ENCODE peak calls at places on chromosome X, in eight cellular contexts. One of them, this sample, is unnamed.

GRCh38 chrX:1215123-1215823 is 2.8 kb upstream of the CRLF2 start:
- DNase-seq in colonic mucosa: no peak
- DNase-seq in ELR: no peak
- DNase-seq in aorta: no peak
- DNase-seq in central memory CD4-positive, alpha-beta T cell: no peak
- DNase-seq in NCI-H1417: no peak
- DNase-seq in AG08395: no peak
- DNase-seq in Calu3: no peak
- DNase-seq in this sample: no peak

GRCh38 chrX:13219990-13220764 is 99.7 kb downstream of the ATXN3L start:
- DNase-seq in colonic mucosa: no peak
- DNase-seq in ELR: no peak
- DNase-seq in aorta: no peak
- DNase-seq in central memory CD4-positive, alpha-beta T cell: no peak
- DNase-seq in NCI-H1417: no peak
- DNase-seq in AG08395: no peak
- DNase-seq in Calu3: no peak
- DNase-seq in this sample: no peak

GRCh38 chrX:150940844-150941495 is 42.2 kb upstream of the HMGB3 start:
- DNase-seq in colonic mucosa: no peak
- DNase-seq in ELR: no peak
- DNase-seq in aorta: no peak
- DNase-seq in central memory CD4-positive, alpha-beta T cell: no peak
- DNase-seq in NCI-H1417: no peak
- DNase-seq in AG08395: no peak
- DNase-seq in Calu3: no peak
- DNase-seq in this sample: peak; percentile 58

GRCh38 chrX:31500920-31501319 is 429.1 kb upstream of the FTHL17 start:
- DNase-seq in colonic mucosa: no peak
- DNase-seq in ELR: peak; percentile 1
- DNase-seq in aorta: no peak
- DNase-seq in central memory CD4-positive, alpha-beta T cell: no peak
- DNase-seq in NCI-H1417: no peak
- DNase-seq in AG08395: no peak
- DNase-seq in Calu3: no peak
- DNase-seq in this sample: no peak

GRCh38 chrX:120790118-120790517 is 85.5 kb downstream of the CT47B1 start:
- DNase-seq in colonic mucosa: peak; percentile 20
- DNase-seq in ELR: peak; percentile 76
- DNase-seq in aorta: no peak
- DNase-seq in central memory CD4-positive, alpha-beta T cell: peak; percentile 50
- DNase-seq in NCI-H1417: peak; percentile 12
- DNase-seq in AG08395: peak; percentile 72
- DNase-seq in Calu3: peak; percentile 16
- DNase-seq in this sample: no peak

GRCh38 chrX:16465081-16465876 is 184.7 kb upstream of the S100G start:
- DNase-seq in colonic mucosa: no peak
- DNase-seq in ELR: peak; percentile 34
- DNase-seq in aorta: no peak
- DNase-seq in central memory CD4-positive, alpha-beta T cell: no peak
- DNase-seq in NCI-H1417: no peak
- DNase-seq in AG08395: no peak
- DNase-seq in Calu3: no peak
- DNase-seq in this sample: no peak

GRCh38 chrX:25726539-25726938 is 411.6 kb upstream of the MAGEB18 start:
- DNase-seq in colonic mucosa: no peak
- DNase-seq in ELR: no peak
- DNase-seq in aorta: no peak
- DNase-seq in central memory CD4-positive, alpha-beta T cell: no peak
- DNase-seq in NCI-H1417: no peak
- DNase-seq in AG08395: no peak
- DNase-seq in Calu3: peak; percentile 14
- DNase-seq in this sample: no peak

GRCh38 chrX:141989802-141990201 is 86.1 kb downstream of the MAGEC1 start:
- DNase-seq in colonic mucosa: no peak
- DNase-seq in ELR: peak; percentile 28
- DNase-seq in aorta: no peak
- DNase-seq in central memory CD4-positive, alpha-beta T cell: no peak
- DNase-seq in NCI-H1417: no peak
- DNase-seq in AG08395: no peak
- DNase-seq in Calu3: no peak
- DNase-seq in this sample: no peak

GRCh38 chrX:81259714-81260395 is 58.0 kb downstream of the SH3BGRL start:
- DNase-seq in colonic mucosa: no peak
- DNase-seq in ELR: peak; percentile 20
- DNase-seq in aorta: no peak
- DNase-seq in central memory CD4-positive, alpha-beta T cell: no peak
- DNase-seq in NCI-H1417: no peak
- DNase-seq in AG08395: peak; percentile 6
- DNase-seq in Calu3: no peak
- DNase-seq in this sample: no peak

GRCh38 chrX:42119076-42119475 is 195.7 kb upstream of the CASK start:
- DNase-seq in colonic mucosa: no peak
- DNase-seq in ELR: peak; percentile 69
- DNase-seq in aorta: no peak
- DNase-seq in central memory CD4-positive, alpha-beta T cell: no peak
- DNase-seq in NCI-H1417: peak; percentile 9
- DNase-seq in AG08395: peak; percentile 23
- DNase-seq in Calu3: peak; percentile 9
- DNase-seq in this sample: no peak

GRCh38 chrX:11304829-11305228 is 11.6 kb downstream of the AMELX start:
- DNase-seq in colonic mucosa: no peak
- DNase-seq in ELR: no peak
- DNase-seq in aorta: no peak
- DNase-seq in central memory CD4-positive, alpha-beta T cell: no peak
- DNase-seq in NCI-H1417: no peak
- DNase-seq in AG08395: no peak
- DNase-seq in Calu3: no peak
- DNase-seq in this sample: no peak

GRCh38 chrX:47723689-47724088 is 64.7 kb upstream of the UXT start:
- DNase-seq in colonic mucosa: no peak
- DNase-seq in ELR: no peak
- DNase-seq in aorta: no peak
- DNase-seq in central memory CD4-positive, alpha-beta T cell: no peak
- DNase-seq in NCI-H1417: no peak
- DNase-seq in AG08395: no peak
- DNase-seq in Calu3: no peak
- DNase-seq in this sample: no peak

GRCh38 chrX:73556159-73556558 is 6.8 kb upstream of the CHIC1 start:
- DNase-seq in colonic mucosa: no peak
- DNase-seq in ELR: no peak
- DNase-seq in aorta: no peak
- DNase-seq in central memory CD4-positive, alpha-beta T cell: no peak
- DNase-seq in NCI-H1417: no peak
- DNase-seq in AG08395: no peak
- DNase-seq in Calu3: no peak
- DNase-seq in this sample: no peak

GRCh38 chrX:115147220-115147619 is 42.0 kb upstream of the RBMXL3 start:
- DNase-seq in colonic mucosa: no peak
- DNase-seq in ELR: peak; percentile 36
- DNase-seq in aorta: no peak
- DNase-seq in central memory CD4-positive, alpha-beta T cell: no peak
- DNase-seq in NCI-H1417: no peak
- DNase-seq in AG08395: peak; percentile 28
- DNase-seq in Calu3: no peak
- DNase-seq in this sample: no peak

GRCh38 chrX:20149326-20149725 is 7.7 kb upstream of the EIF1AX start:
- DNase-seq in colonic mucosa: no peak
- DNase-seq in ELR: no peak
- DNase-seq in aorta: no peak
- DNase-seq in central memory CD4-positive, alpha-beta T cell: no peak
- DNase-seq in NCI-H1417: no peak
- DNase-seq in AG08395: no peak
- DNase-seq in Calu3: no peak
- DNase-seq in this sample: no peak

GRCh38 chrX:23820235-23820782 is 37.3 kb downstream of the SAT1 start:
- DNase-seq in colonic mucosa: no peak
- DNase-seq in ELR: peak; percentile 27
- DNase-seq in aorta: no peak
- DNase-seq in central memory CD4-positive, alpha-beta T cell: no peak
- DNase-seq in NCI-H1417: no peak
- DNase-seq in AG08395: no peak
- DNase-seq in Calu3: peak; percentile 11
- DNase-seq in this sample: no peak

GRCh38 chrX:39759526-39760224 is 338.1 kb downstream of the BCOR start:
- DNase-seq in colonic mucosa: no peak
- DNase-seq in ELR: peak; percentile 42
- DNase-seq in aorta: no peak
- DNase-seq in central memory CD4-positive, alpha-beta T cell: no peak
- DNase-seq in NCI-H1417: peak; percentile 48
- DNase-seq in AG08395: peak; percentile 53
- DNase-seq in Calu3: no peak
- DNase-seq in this sample: no peak